ENCODE peak calls at places on chromosome 10, in five cellular contexts. S is transverse colon, A is suprapubic skin, E is IMR-90, X is cardiac muscle cell. D is an unnamed sample.

GRCh38 chr10:129501652-129502436 is 34.8 kb downstream of the MGMT start:
- DNase-seq in S (no peak), A (no peak), E (no peak), X (no peak), D (no peak)

GRCh38 chr10:70772627-70773026 is 12.6 kb downstream of the TBATA start:
- DNase-seq in S (no peak), A (peak; percentile 46), E (no peak), X (no peak), D (no peak)

GRCh38 chr10:88990528-88991160 is at the start of gene FAS:
- DNase-seq in S (peak; percentile 86), A (peak; percentile 89), E (peak; percentile 57), X (peak; percentile 85), D (peak; percentile 83)

GRCh38 chr10:48958598-48959200 is 19.1 kb upstream of the LRRC18 start:
- DNase-seq in S (no peak), A (no peak), E (no peak), X (no peak), D (no peak)

GRCh38 chr10:71372882-71373495 is 23.7 kb upstream of the CDH23 start:
- DNase-seq in S (no peak), A (no peak), E (no peak), X (no peak), D (no peak)

GRCh38 chr10:79024716-79025112 is 44.1 kb upstream of the ZMIZ1 start:
- DNase-seq in S (no peak), A (peak; percentile 45), E (no peak), X (no peak), D (no peak)

GRCh38 chr10:33065111-33065510 is 107.1 kb upstream of the ITGB1 start:
- DNase-seq in S (no peak), A (no peak), E (no peak), X (no peak), D (no peak)

GRCh38 chr10:74585231-74586087 is 240.9 kb upstream of the KAT6B start:
- DNase-seq in S (no peak), A (no peak), E (peak; percentile 0), X (peak; percentile 19), D (no peak)

GRCh38 chr10:110456523-110457091 is 41.1 kb upstream of the DUSP5 start:
- DNase-seq in S (no peak), A (peak; percentile 51), E (peak; percentile 67), X (peak; percentile 71), D (no peak)

GRCh38 chr10:7956508-7956907 is 98.0 kb upstream of the GATA3 start:
- DNase-seq in S (no peak), A (no peak), E (peak; percentile 84), X (peak; percentile 85), D (no peak)

GRCh38 chr10:70650104-70650503 is 22.2 kb upstream of the ADAMTS14 start:
- DNase-seq in S (no peak), A (no peak), E (no peak), X (no peak), D (no peak)

GRCh38 chr10:27192284-27192683 is 37.1 kb downstream of the MASTL start:
- DNase-seq in S (no peak), A (no peak), E (peak; percentile 95), X (peak; percentile 92), D (no peak)

GRCh38 chr10:128964100-128964403 is 503.0 kb upstream of the MGMT start:
- DNase-seq in S (no peak), A (no peak), E (no peak), X (no peak), D (no peak)

GRCh38 chr10:31188792-31189406 is 130.1 kb upstream of the ZEB1 start:
- DNase-seq in S (no peak), A (no peak), E (peak; percentile 76), X (no peak), D (no peak)

GRCh38 chr10:8137272-8137680 is 82.8 kb downstream of the GATA3 start:
- DNase-seq in S (no peak), A (no peak), E (no peak), X (no peak), D (no peak)

GRCh38 chr10:16930540-16930939 is 113.3 kb upstream of the RSU1 start:
- DNase-seq in S (no peak), A (no peak), E (no peak), X (no peak), D (no peak)

GRCh38 chr10:132836832-132837540 is 51.0 kb upstream of the NKX6-2 start:
- DNase-seq in S (no peak), A (peak; percentile 33), E (peak; percentile 4), X (peak; percentile 40), D (no peak)

GRCh38 chr10:83692196-83692595 is 447.1 kb upstream of the GHITM start:
- DNase-seq in S (no peak), A (no peak), E (no peak), X (no peak), D (no peak)

GRCh38 chr10:75764974-75765551 is 333.6 kb downstream of the LRMDA start:
- DNase-seq in S (no peak), A (no peak), E (no peak), X (no peak), D (no peak)

GRCh38 chr10:17004801-17005380 is 124.7 kb downstream of the CUBN start:
- DNase-seq in S (no peak), A (no peak), E (no peak), X (no peak), D (no peak)

DNA sequence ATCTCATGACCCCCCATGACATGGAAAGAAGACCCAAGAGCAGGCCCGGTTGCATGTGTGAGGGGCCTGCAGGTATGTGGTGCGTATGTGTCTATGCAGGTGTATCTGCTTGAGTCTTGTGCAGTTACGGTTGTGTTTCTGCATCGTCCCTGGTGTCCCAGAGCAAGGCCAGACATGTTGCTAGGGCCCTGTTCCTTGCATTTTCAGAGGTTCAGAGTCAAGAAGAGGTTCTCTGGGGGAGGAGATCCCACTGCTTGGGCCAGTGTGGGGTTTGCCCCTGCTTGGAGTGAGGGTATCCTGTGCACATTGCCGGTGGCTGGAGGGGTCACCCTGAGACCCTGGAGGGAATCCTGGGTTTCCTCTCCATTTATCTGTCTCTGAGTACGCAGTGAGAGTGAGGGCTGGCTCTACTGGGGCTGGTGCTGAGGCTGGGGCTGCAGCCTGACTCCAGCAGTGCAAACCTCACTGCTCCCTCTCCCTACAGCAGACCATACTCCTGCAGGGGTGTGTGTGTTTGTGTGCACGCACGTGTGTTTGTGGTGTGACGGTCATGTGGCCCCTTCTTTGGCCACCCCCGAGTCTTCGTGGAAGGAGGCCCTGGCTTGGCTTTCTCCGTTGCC is 4.1 kb downstream of the TRIM8 start:
- DNase-seq in S (no peak), A (no peak), E (no peak), X (no peak), D (no peak)
- H3K4me3 ChIP-seq in S (no peak overlapping the region), A (peak overlapping the region; percentile 73), E (peak overlapping the region; percentile 15), X (no peak overlapping the region), D (no peak overlapping the region)

GRCh38 chr10:29881336-29881751 is 178.0 kb downstream of the JCAD start:
- DNase-seq in S (no peak), A (no peak), E (no peak), X (peak; percentile 66), D (no peak)

GRCh38 chr10:29880856-29881255 is 178.5 kb downstream of the JCAD start:
- DNase-seq in S (no peak), A (no peak), E (no peak), X (no peak), D (no peak)

GRCh38 chr10:29881811-29882210 is 177.6 kb downstream of the JCAD start:
- DNase-seq in S (no peak), A (no peak), E (no peak), X (no peak), D (no peak)

GRCh38 chr10:29882766-29883165 is 176.6 kb downstream of the JCAD start:
- DNase-seq in S (no peak), A (no peak), E (no peak), X (no peak), D (no peak)

DNA sequence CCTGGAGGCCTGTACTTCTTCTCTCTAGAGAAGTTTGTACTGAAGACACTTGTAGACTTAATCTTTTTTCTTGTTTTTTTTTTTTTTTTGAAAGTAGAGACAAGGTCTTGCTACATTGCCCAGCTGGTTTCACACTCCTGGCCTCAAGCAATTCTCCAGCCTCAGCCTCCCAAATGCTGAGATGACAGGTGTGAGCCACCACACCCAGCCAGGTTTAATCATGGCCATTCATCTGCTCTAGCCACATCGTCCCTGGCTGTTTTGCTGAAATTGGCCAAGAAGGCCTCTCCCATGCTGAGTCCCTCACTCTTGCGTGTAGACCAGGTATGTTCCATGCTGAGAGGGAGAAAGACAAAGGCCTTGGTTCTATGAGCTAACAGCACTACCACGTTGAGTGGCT is 176.2 kb downstream of the JCAD start:
- DNase-seq in S (no peak), A (no peak), E (no peak), X (no peak), D (no peak)
- H3K27ac ChIP-seq in S (no peak overlapping the region), A (no peak overlapping the region), E (no peak overlapping the region), X (no peak overlapping the region), D (no peak overlapping the region)

DNA sequence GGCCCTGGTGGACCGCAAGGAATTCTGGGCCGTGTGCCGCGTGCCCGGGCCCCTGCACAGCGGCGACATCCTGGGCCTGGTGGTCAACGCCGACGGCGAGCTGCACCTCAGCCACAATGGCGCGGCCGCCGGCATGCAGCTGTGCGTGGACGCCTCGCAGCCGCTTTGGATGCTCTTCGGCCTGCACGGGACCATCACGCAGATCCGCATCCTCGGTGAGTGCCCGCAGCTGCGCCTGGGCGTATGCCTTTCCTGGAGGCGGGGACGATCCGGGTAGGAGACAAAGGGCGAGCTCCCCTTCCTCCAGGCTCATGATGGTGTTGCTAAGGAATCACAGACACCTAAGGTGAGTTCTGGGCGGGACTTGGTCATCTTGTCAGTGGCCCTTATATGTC is 91.5 kb downstream of the NEURL1 start:
- DNase-seq in S (no peak), A (no peak), E (no peak), X (no peak), D (no peak)
- H3K4me3 ChIP-seq in S (no peak overlapping the region), A (peak overlapping the region; percentile 55), E (no peak overlapping the region), X (no peak overlapping the region), D (no peak overlapping the region)

GRCh38 chr10:90418869-90419652 is 438.8 kb downstream of the HTR7 start:
- DNase-seq in S (no peak), A (no peak), E (peak; percentile 97), X (peak; percentile 83), D (no peak)

GRCh38 chr10:90417056-90417455 is 440.8 kb downstream of the HTR7 start:
- DNase-seq in S (no peak), A (no peak), E (peak; percentile 90), X (peak; percentile 88), D (no peak)

GRCh38 chr10:90414926-90415325 is 442.9 kb downstream of the HTR7 start:
- DNase-seq in S (no peak), A (no peak), E (no peak), X (peak; percentile 71), D (no peak)

GRCh38 chr10:90420637-90421318 is 437.1 kb downstream of the HTR7 start:
- DNase-seq in S (no peak), A (no peak), E (no peak), X (no peak), D (no peak)

DNA sequence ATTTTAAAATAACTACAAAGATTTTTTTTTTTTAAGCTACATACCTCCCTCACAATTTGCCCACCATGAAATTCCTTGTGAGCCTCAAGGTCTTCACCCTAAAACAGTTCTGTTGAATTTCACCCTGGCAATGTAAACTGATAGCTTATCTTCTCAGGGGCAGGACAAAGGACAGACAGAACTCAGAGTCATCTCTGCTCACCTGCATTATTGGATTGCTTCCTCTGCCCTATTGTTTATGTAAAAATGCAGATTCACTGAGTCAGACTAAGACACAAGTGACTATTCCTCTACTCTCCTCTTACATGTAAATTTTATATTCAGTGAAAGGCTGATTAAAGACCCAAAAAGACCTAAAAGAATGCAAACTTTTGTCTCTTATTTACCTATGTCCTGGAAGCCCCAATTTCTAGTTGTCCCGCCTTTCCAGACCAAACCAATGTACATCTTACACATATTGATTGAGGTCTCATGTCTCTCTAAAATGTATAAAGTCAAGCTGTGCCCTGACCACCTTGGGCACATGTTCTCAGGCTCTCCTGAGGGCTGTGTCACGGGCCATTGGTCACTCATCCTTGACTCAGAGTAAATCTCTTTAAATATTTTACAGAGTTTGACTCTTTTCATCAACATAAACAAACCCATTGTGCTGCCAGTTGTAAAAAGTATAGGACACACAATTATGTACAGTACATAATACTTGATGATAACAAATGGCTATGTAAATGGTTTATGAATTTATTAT is 440.2 kb downstream of the HTR7 start:
- DNase-seq in S (no peak), A (no peak), E (peak; percentile 41), X (no peak), D (no peak)
- H3K27ac ChIP-seq in S (no peak overlapping the region), A (no peak overlapping the region), E (peak overlapping the region; percentile 39), X (no peak overlapping the region), D (no peak overlapping the region)